ENCODE peak calls at places on chromosomes 3 and 15, in eight cellular contexts. I, G, H, B, R, V, C and J are unnamed samples.

GRCh38 chr3:188904670-188905069 is 267.1 kb upstream of the TPRG1 start:
- DNase-seq in B (no peak), G (no peak), C (no peak), V (no peak), I (no peak), H (no peak), R (no peak), J (no peak)

GRCh38 chr15:27816790-27817189 is 282.3 kb downstream of the OCA2 start:
- DNase-seq in R (no peak), C (no peak), I (no peak), H (no peak), G (no peak), V (no peak), B (no peak), J (no peak)

GRCh38 chr15:100703032-100703578 is 100.7 kb downstream of the ASB7 start:
- DNase-seq in B (no peak), R (peak; percentile 66), I (no peak), V (peak; percentile 75), C (no peak), H (no peak), G (no peak), J (no peak)

GRCh38 chr15:40893019-40893723 is 1.1 kb upstream of the VPS18 start:
- DNase-seq in G (no peak), B (no peak), H (no peak), C (no peak), I (no peak), R (no peak), V (no peak), J (no peak)

GRCh38 chr15:52440414-52440813 is 88.3 kb downstream of the MYO5A start:
- DNase-seq in R (no peak), G (no peak), I (no peak), B (no peak), V (no peak), C (no peak), H (no peak), J (no peak)

GRCh38 chr3:186915808-186916796 is 14.2 kb upstream of the ST6GAL1 start:
- DNase-seq in V (no peak), C (no peak), B (no peak), G (peak; percentile 6), R (no peak), I (peak; percentile 35), H (no peak), J (no peak)

GRCh38 chr3:156630081-156630772 is 44.2 kb upstream of the TIPARP start:
- DNase-seq in G (no peak), B (no peak), H (no peak), V (no peak), I (no peak), R (no peak), C (peak; percentile 11), J (no peak)

GRCh38 chr15:67520976-67521769 is at the start of gene C15orf61:
- DNase-seq in R (peak; percentile 81), I (peak; percentile 83), C (peak; percentile 80), H (peak; percentile 64), G (peak; percentile 89), V (peak; percentile 95), B (no peak), J (peak; percentile 45)

GRCh38 chr3:51949121-51949520 is 6.1 kb upstream of the GPR62 start:
- DNase-seq in I (no peak), G (no peak), R (no peak), V (no peak), H (no peak), B (no peak), C (no peak), J (no peak)